ENCODE peak calls at places on chromosomes 11 and 22, in seven cellular contexts. R is H1; L is epithelial cell of esophagus; Y is NK-92 treated with Interleukin-12 subunit alpha and Interleukin-12 subunit beta, amount 100 ng/mL, for 24 hours; U is aorta; N is anterior cingulate cortex; V is right atrium auricular region. F is an unnamed sample.

GRCh38 chr22:46798366-46799057 is 36.1 kb downstream of the TBC1D22A start:
- DNase-seq in V (peak; percentile 78), L (peak; percentile 73), N (peak; percentile 76), Y (peak; percentile 37), U (peak; percentile 90), R (peak; percentile 94), F (no peak)

GRCh38 chr11:85918910-85919794 is 64.0 kb downstream of the CCDC83 start:
- DNase-seq in R (no peak), N (no peak), L (no peak), V (no peak), U (no peak), Y (no peak), F (no peak)

GRCh38 chr11:71251761-71252433 is 480 bp downstream of the SHANK2 start:
- DNase-seq in U (no peak), V (no peak), N (no peak), R (peak; percentile 86), Y (no peak), L (peak; percentile 22), F (no peak)

GRCh38 chr11:3995949-3996554 is 98.5 kb upstream of the RRM1 start:
- DNase-seq in V (no peak), N (no peak), U (no peak), Y (no peak), L (no peak), R (no peak), F (no peak)

GRCh38 chr11:3091846-3092602 is 34.8 kb upstream of the CARS1 start:
- DNase-seq in L (peak; percentile 86), N (peak; percentile 57), R (peak; percentile 98), Y (peak; percentile 45), V (no peak), U (peak; percentile 89), F (no peak)

GRCh38 chr22:26763633-26764295 is 106.4 kb downstream of the MIAT start:
- DNase-seq in N (no peak), L (peak; percentile 36), Y (no peak), V (no peak), R (no peak), U (no peak), F (no peak)

GRCh38 chr11:63866211-63866610 is 27.3 kb downstream of the MARK2 start:
- DNase-seq in R (no peak), U (peak; percentile 76), V (peak; percentile 73), L (peak; percentile 63), N (no peak), Y (peak; percentile 34), F (no peak)

GRCh38 chr11:99368579-99368978 is 347.8 kb downstream of the CNTN5 start:
- DNase-seq in R (no peak), V (no peak), N (no peak), L (peak; percentile 67), Y (no peak), U (no peak), F (no peak)

GRCh38 chr22:21832291-21833290 is 34.9 kb downstream of the MAPK1 start:
- DNase-seq in N (no peak), V (no peak), Y (no peak), R (no peak), U (no peak), L (no peak), F (no peak)

GRCh38 chr11:68839953-68840641 is 1.6 kb downstream of the CPT1A start:
- DNase-seq in R (no peak), N (no peak), V (no peak), U (no peak), Y (no peak), L (no peak), F (no peak)

GRCh38 chr22:43007519-43008102 is 7.3 kb downstream of the PACSIN2 start:
- DNase-seq in N (no peak), Y (peak; percentile 18), U (no peak), L (peak; percentile 30), V (no peak), R (no peak), F (no peak)

GRCh38 chr11:71342951-71343827 is 90.8 kb upstream of the SHANK2 start:
- DNase-seq in U (peak; percentile 61), N (no peak), L (peak; percentile 46), R (peak; percentile 86), Y (no peak), V (no peak), F (no peak)

GRCh38 chr11:120929664-120930154 is 94.2 kb upstream of the TBCEL start:
- DNase-seq in N (peak; percentile 36), Y (peak; percentile 74), R (peak; percentile 88), L (peak; percentile 55), V (no peak), U (no peak), F (no peak)

GRCh38 chr11:18012314-18012905 is 437 bp downstream of the SERGEF start:
- DNase-seq in N (peak; percentile 48), L (peak; percentile 36), R (no peak), Y (no peak), U (no peak), V (peak; percentile 59), F (no peak)

GRCh38 chr22:30868663-30869385 is 99.8 kb downstream of the MORC2 start:
- DNase-seq in R (no peak), L (no peak), V (no peak), U (peak; percentile 45), N (peak; percentile 29), Y (no peak), F (peak; percentile 79)

GRCh38 chr11:28259177-28259843 is 151.1 kb downstream of the METTL15 start:
- DNase-seq in L (no peak), U (no peak), Y (no peak), R (no peak), N (no peak), V (no peak), F (no peak)

GRCh38 chr11:65298655-65299179 is 15.9 kb upstream of the CDC42EP2 start:
- DNase-seq in R (no peak), L (no peak), N (peak; percentile 76), V (peak; percentile 86), Y (no peak), U (peak; percentile 80), F (peak; percentile 37)

GRCh38 chr22:44342347-44342956 is 29.7 kb upstream of the SHISAL1 start:
- DNase-seq in U (no peak), Y (no peak), L (no peak), N (no peak), V (no peak), R (no peak), F (no peak)

GRCh38 chr22:43889366-43890253 is 2.2 kb downstream of the PNPLA5 start:
- DNase-seq in R (no peak), V (no peak), N (no peak), L (peak; percentile 47), U (peak; percentile 37), Y (no peak), F (peak; percentile 70)

GRCh38 chr11:86805873-86806310 is 5.5 kb downstream of the PRSS23 start:
- DNase-seq in R (no peak), U (no peak), L (peak; percentile 70), V (no peak), N (no peak), Y (peak; percentile 30), F (no peak)

GRCh38 chr11:63979426-63979825 is 5.0 kb downstream of the COX8A start:
- DNase-seq in U (no peak), Y (no peak), N (no peak), R (no peak), V (no peak), L (no peak), F (no peak)

GRCh38 chr22:24181088-24181995 is at the start of gene SUSD2:
- DNase-seq in V (no peak), N (no peak), L (no peak), R (peak; percentile 70), U (peak; percentile 82), Y (no peak), F (peak; percentile 84)

GRCh38 chr11:362642-363442 is 6.5 kb upstream of the B4GALNT4 start:
- DNase-seq in R (no peak), U (peak; percentile 68), L (no peak), V (no peak), Y (no peak), N (no peak), F (peak; percentile 74)

GRCh38 chr11:2538951-2539735 is 94.3 kb downstream of the KCNQ1 start:
- DNase-seq in L (no peak), V (no peak), N (no peak), U (peak; percentile 64), R (no peak), Y (no peak), F (peak; percentile 81)